ENCODE peak calls at places on chromosomes 3 and 15, in five cellular contexts. One of them, this sample, is unnamed.

GRCh38 chr3:143367171-143367570 is 247.6 kb downstream of the CHST2 start:
- DNase-seq in WERI-Rb-1: no peak
- DNase-seq in heart left ventricle: no peak
- DNase-seq in naive thymus-derived CD8-positive, alpha-beta T cell: no peak
- DNase-seq in HFF-Myc: no peak
- DNase-seq in this sample: no peak

GRCh38 chr3:49016414-49017228 is 1.8 kb downstream of the DALRD3 start:
- DNase-seq in naive thymus-derived CD8-positive, alpha-beta T cell: no peak
- DNase-seq in heart left ventricle: no peak
- DNase-seq in WERI-Rb-1: no peak
- DNase-seq in HFF-Myc: no peak
- DNase-seq in this sample: no peak

GRCh38 chr3:8629151-8630021 is 15.2 kb downstream of the SSUH2 start:
- DNase-seq in HFF-Myc: peak
- DNase-seq in naive thymus-derived CD8-positive, alpha-beta T cell: peak
- DNase-seq in heart left ventricle: no peak
- DNase-seq in WERI-Rb-1: no peak
- DNase-seq in this sample: no peak

GRCh38 chr3:169835533-169835932 is 22.8 kb upstream of the LRRC34 start:
- DNase-seq in heart left ventricle: no peak
- DNase-seq in naive thymus-derived CD8-positive, alpha-beta T cell: no peak
- DNase-seq in WERI-Rb-1: no peak
- DNase-seq in HFF-Myc: no peak
- DNase-seq in this sample: no peak

GRCh38 chr3:149339931-149340309 is 6.5 kb upstream of the TM4SF18 start:
- DNase-seq in HFF-Myc: peak
- DNase-seq in naive thymus-derived CD8-positive, alpha-beta T cell: no peak
- DNase-seq in WERI-Rb-1: no peak
- DNase-seq in heart left ventricle: peak
- DNase-seq in this sample: peak

GRCh38 chr3:159748408-159748807 is 240.2 kb upstream of the IL12A start:
- DNase-seq in WERI-Rb-1: no peak
- DNase-seq in heart left ventricle: no peak
- DNase-seq in HFF-Myc: no peak
- DNase-seq in naive thymus-derived CD8-positive, alpha-beta T cell: no peak
- DNase-seq in this sample: no peak

GRCh38 chr3:196988241-196989029 is 19.8 kb upstream of the PIGZ start:
- DNase-seq in naive thymus-derived CD8-positive, alpha-beta T cell: no peak
- DNase-seq in heart left ventricle: peak
- DNase-seq in WERI-Rb-1: peak
- DNase-seq in HFF-Myc: no peak
- DNase-seq in this sample: peak

GRCh38 chr3:158522737-158523136 is 48.3 kb upstream of the MLF1 start:
- DNase-seq in HFF-Myc: no peak
- DNase-seq in heart left ventricle: no peak
- DNase-seq in naive thymus-derived CD8-positive, alpha-beta T cell: no peak
- DNase-seq in WERI-Rb-1: no peak
- DNase-seq in this sample: no peak

GRCh38 chr3:126851934-126852333 is 131.0 kb upstream of the PLXNA1 start:
- DNase-seq in HFF-Myc: no peak
- DNase-seq in naive thymus-derived CD8-positive, alpha-beta T cell: no peak
- DNase-seq in WERI-Rb-1: no peak
- DNase-seq in heart left ventricle: no peak
- DNase-seq in this sample: no peak

GRCh38 chr3:150931710-150932109 is 26.5 kb upstream of the MINDY4B start:
- DNase-seq in HFF-Myc: no peak
- DNase-seq in naive thymus-derived CD8-positive, alpha-beta T cell: no peak
- DNase-seq in WERI-Rb-1: no peak
- DNase-seq in heart left ventricle: no peak
- DNase-seq in this sample: no peak

GRCh38 chr3:189144645-189145044 is 27.1 kb upstream of the TPRG1 start:
- DNase-seq in naive thymus-derived CD8-positive, alpha-beta T cell: peak
- DNase-seq in heart left ventricle: no peak
- DNase-seq in HFF-Myc: no peak
- DNase-seq in WERI-Rb-1: no peak
- DNase-seq in this sample: peak

GRCh38 chr3:84825817-84826216 is 133.0 kb upstream of the CADM2 start:
- DNase-seq in WERI-Rb-1: no peak
- DNase-seq in HFF-Myc: no peak
- DNase-seq in heart left ventricle: no peak
- DNase-seq in naive thymus-derived CD8-positive, alpha-beta T cell: no peak
- DNase-seq in this sample: no peak

GRCh38 chr3:24288538-24289236 is 206.0 kb downstream of the THRB start:
- DNase-seq in naive thymus-derived CD8-positive, alpha-beta T cell: no peak
- DNase-seq in HFF-Myc: no peak
- DNase-seq in WERI-Rb-1: no peak
- DNase-seq in heart left ventricle: peak
- DNase-seq in this sample: no peak

GRCh38 chr15:54150255-54150654 is 172.0 kb downstream of the UNC13C start:
- DNase-seq in WERI-Rb-1: no peak
- DNase-seq in HFF-Myc: no peak
- DNase-seq in heart left ventricle: no peak
- DNase-seq in naive thymus-derived CD8-positive, alpha-beta T cell: no peak
- DNase-seq in this sample: no peak

GRCh38 chr15:26620528-26620927 is 152.3 kb downstream of the GABRB3 start:
- DNase-seq in naive thymus-derived CD8-positive, alpha-beta T cell: no peak
- DNase-seq in HFF-Myc: no peak
- DNase-seq in heart left ventricle: no peak
- DNase-seq in WERI-Rb-1: no peak
- DNase-seq in this sample: no peak

GRCh38 chr3:46479696-46480095 is 15.0 kb upstream of the LTF start:
- DNase-seq in WERI-Rb-1: no peak
- DNase-seq in heart left ventricle: no peak
- DNase-seq in HFF-Myc: no peak
- DNase-seq in naive thymus-derived CD8-positive, alpha-beta T cell: no peak
- DNase-seq in this sample: no peak

GRCh38 chr3:194184265-194184751 is 48.4 kb downstream of the HES1 start:
- DNase-seq in WERI-Rb-1: peak
- DNase-seq in naive thymus-derived CD8-positive, alpha-beta T cell: no peak
- DNase-seq in HFF-Myc: no peak
- DNase-seq in heart left ventricle: no peak
- DNase-seq in this sample: no peak

GRCh38 chr3:107598926-107599754 is 76.4 kb downstream of the BBX start:
- DNase-seq in naive thymus-derived CD8-positive, alpha-beta T cell: peak
- DNase-seq in heart left ventricle: peak
- DNase-seq in WERI-Rb-1: peak
- DNase-seq in HFF-Myc: no peak
- DNase-seq in this sample: peak

GRCh38 chr3:72143322-72143721 is 358.4 kb upstream of the PROK2 start:
- DNase-seq in WERI-Rb-1: no peak
- DNase-seq in heart left ventricle: no peak
- DNase-seq in HFF-Myc: no peak
- DNase-seq in naive thymus-derived CD8-positive, alpha-beta T cell: no peak
- DNase-seq in this sample: no peak

GRCh38 chr3:135012101-135012500 is 217.0 kb downstream of the EPHB1 start:
- DNase-seq in naive thymus-derived CD8-positive, alpha-beta T cell: no peak
- DNase-seq in heart left ventricle: no peak
- DNase-seq in HFF-Myc: no peak
- DNase-seq in WERI-Rb-1: no peak
- DNase-seq in this sample: no peak

GRCh38 chr15:63938486-63939061 is 104.8 kb upstream of the HERC1 start:
- DNase-seq in WERI-Rb-1: no peak
- DNase-seq in heart left ventricle: no peak
- DNase-seq in naive thymus-derived CD8-positive, alpha-beta T cell: no peak
- DNase-seq in HFF-Myc: no peak
- DNase-seq in this sample: peak

GRCh38 chr15:44296625-44297524 is 8.4 kb downstream of the GOLM2 start:
- DNase-seq in naive thymus-derived CD8-positive, alpha-beta T cell: no peak
- DNase-seq in heart left ventricle: no peak
- DNase-seq in WERI-Rb-1: no peak
- DNase-seq in HFF-Myc: no peak
- DNase-seq in this sample: peak

GRCh38 chr15:50315814-50316630 is 39.0 kb downstream of the GABPB1 start:
- DNase-seq in naive thymus-derived CD8-positive, alpha-beta T cell: no peak
- DNase-seq in WERI-Rb-1: no peak
- DNase-seq in HFF-Myc: peak
- DNase-seq in heart left ventricle: no peak
- DNase-seq in this sample: peak

GRCh38 chr3:48404440-48405342 is 25.2 kb downstream of the PLXNB1 start:
- DNase-seq in heart left ventricle: no peak
- DNase-seq in HFF-Myc: no peak
- DNase-seq in WERI-Rb-1: peak
- DNase-seq in naive thymus-derived CD8-positive, alpha-beta T cell: no peak
- DNase-seq in this sample: peak

GRCh38 chr3:194387276-194387675 is 11.8 kb downstream of the GP5 start:
- DNase-seq in heart left ventricle: no peak
- DNase-seq in WERI-Rb-1: no peak
- DNase-seq in HFF-Myc: no peak
- DNase-seq in naive thymus-derived CD8-positive, alpha-beta T cell: no peak
- DNase-seq in this sample: no peak

GRCh38 chr3:169811606-169812123 is 1.0 kb upstream of the LRRIQ4 start:
- DNase-seq in heart left ventricle: no peak
- DNase-seq in naive thymus-derived CD8-positive, alpha-beta T cell: no peak
- DNase-seq in HFF-Myc: peak
- DNase-seq in WERI-Rb-1: no peak
- DNase-seq in this sample: no peak

GRCh38 chr3:18389108-18389733 is 35.9 kb downstream of the SATB1 start:
- DNase-seq in naive thymus-derived CD8-positive, alpha-beta T cell: peak
- DNase-seq in WERI-Rb-1: no peak
- DNase-seq in HFF-Myc: no peak
- DNase-seq in heart left ventricle: no peak
- DNase-seq in this sample: peak

GRCh38 chr15:23578521-23579150 is 13.2 kb downstream of the MKRN3 start:
- DNase-seq in heart left ventricle: no peak
- DNase-seq in naive thymus-derived CD8-positive, alpha-beta T cell: no peak
- DNase-seq in WERI-Rb-1: no peak
- DNase-seq in HFF-Myc: no peak
- DNase-seq in this sample: no peak

GRCh38 chr15:62985768-62986167 is 56.8 kb upstream of the TPM1 start:
- DNase-seq in heart left ventricle: no peak
- DNase-seq in naive thymus-derived CD8-positive, alpha-beta T cell: no peak
- DNase-seq in WERI-Rb-1: no peak
- DNase-seq in HFF-Myc: peak
- DNase-seq in this sample: no peak

This sample was measured in D341Med.